ENCODE peak calls at places on chromosomes 11 and 22, in nine cellular contexts. One of them, this sample, is unnamed. For H3K4me1 and H3K36me3, the result is how much of the 10 kb centered on the place peaks cover.

GRCh38 chr11:79237111-79237510 is 203.7 kb downstream of the TENM4 start:
- DNase-seq in kidney: no peak
- DNase-seq in neuronal stem cell: no peak
- DNase-seq in colonic mucosa: no peak
- DNase-seq in heart left ventricle: no peak
- DNase-seq in CD8-positive, alpha-beta T cell: no peak
- DNase-seq in uterus: no peak
- DNase-seq in spleen: no peak
- DNase-seq in adrenal gland: no peak
- DNase-seq in this sample: no peak

GRCh38 chr11:11996321-11997174 is 11.9 kb downstream of the DKK3 start:
- DNase-seq in neuronal stem cell: no peak
- DNase-seq in spleen: no peak
- DNase-seq in colonic mucosa: no peak
- DNase-seq in CD8-positive, alpha-beta T cell: no peak
- DNase-seq in adrenal gland: no peak
- DNase-seq in kidney: no peak
- DNase-seq in uterus: no peak
- DNase-seq in heart left ventricle: no peak
- DNase-seq in this sample: no peak

GRCh38 chr11:69213315-69213714 is 57.6 kb downstream of the SMIM38 start:
- DNase-seq in heart left ventricle: no peak
- DNase-seq in neuronal stem cell: no peak
- DNase-seq in CD8-positive, alpha-beta T cell: no peak
- DNase-seq in kidney: no peak
- DNase-seq in colonic mucosa: no peak
- DNase-seq in adrenal gland: no peak
- DNase-seq in spleen: no peak
- DNase-seq in uterus: no peak
- DNase-seq in this sample: no peak

GRCh38 chr11:83037877-83038276 is 33.8 kb downstream of the RAB30 start:
- DNase-seq in CD8-positive, alpha-beta T cell: no peak
- DNase-seq in adrenal gland: no peak
- DNase-seq in colonic mucosa: no peak
- DNase-seq in uterus: no peak
- DNase-seq in neuronal stem cell: no peak
- DNase-seq in kidney: no peak
- DNase-seq in spleen: no peak
- DNase-seq in heart left ventricle: no peak
- DNase-seq in this sample: no peak

GRCh38 chr11:47726878-47727514 is 11.8 kb upstream of the AGBL2 start:
- DNase-seq in spleen: no peak
- DNase-seq in colonic mucosa: no peak
- DNase-seq in kidney: no peak
- DNase-seq in CD8-positive, alpha-beta T cell: no peak
- DNase-seq in uterus: no peak
- DNase-seq in heart left ventricle: no peak
- DNase-seq in adrenal gland: peak
- DNase-seq in neuronal stem cell: no peak
- DNase-seq in this sample: peak

GRCh38 chr11:76626266-76626665 is 44.3 kb downstream of the LRRC32 start:
- DNase-seq in neuronal stem cell: no peak
- DNase-seq in kidney: no peak
- DNase-seq in adrenal gland: no peak
- DNase-seq in uterus: no peak
- DNase-seq in colonic mucosa: no peak
- DNase-seq in heart left ventricle: no peak
- DNase-seq in spleen: no peak
- DNase-seq in CD8-positive, alpha-beta T cell: no peak
- DNase-seq in this sample: no peak

GRCh38 chr11:8219257-8220021 is 44.2 kb downstream of the LMO1 start:
- DNase-seq in CD8-positive, alpha-beta T cell: no peak
- DNase-seq in kidney: peak
- DNase-seq in adrenal gland: peak
- DNase-seq in spleen: no peak
- DNase-seq in heart left ventricle: peak
- DNase-seq in neuronal stem cell: no peak
- DNase-seq in colonic mucosa: peak
- DNase-seq in uterus: no peak
- DNase-seq in this sample: no peak

GRCh38 chr22:48858856-48859255 is 968.8 kb downstream of the BRD1 start:
- DNase-seq in kidney: no peak
- DNase-seq in colonic mucosa: no peak
- DNase-seq in adrenal gland: no peak
- DNase-seq in heart left ventricle: no peak
- DNase-seq in CD8-positive, alpha-beta T cell: no peak
- DNase-seq in neuronal stem cell: no peak
- DNase-seq in uterus: no peak
- DNase-seq in spleen: no peak
- DNase-seq in this sample: no peak

GRCh38 chr11:121318848-121319834 is 26.6 kb downstream of the SC5D start:
- DNase-seq in neuronal stem cell: peak
- DNase-seq in spleen: no peak
- DNase-seq in CD8-positive, alpha-beta T cell: peak
- DNase-seq in heart left ventricle: no peak
- DNase-seq in adrenal gland: peak
- DNase-seq in uterus: no peak
- DNase-seq in colonic mucosa: no peak
- DNase-seq in kidney: no peak
- DNase-seq in this sample: no peak

GRCh38 chr11:47587733-47588326 is 1.4 kb downstream of the FAM180B start:
- DNase-seq in kidney: peak
- DNase-seq in adrenal gland: peak
- DNase-seq in neuronal stem cell: no peak
- DNase-seq in heart left ventricle: peak
- DNase-seq in uterus: no peak
- DNase-seq in CD8-positive, alpha-beta T cell: no peak
- DNase-seq in spleen: peak
- DNase-seq in colonic mucosa: peak
- DNase-seq in this sample: peak

GRCh38 chr11:40388097-40388818 is 1071.2 kb downstream of the LRRC4C start:
- DNase-seq in neuronal stem cell: no peak
- DNase-seq in kidney: no peak
- DNase-seq in spleen: no peak
- DNase-seq in adrenal gland: no peak
- DNase-seq in CD8-positive, alpha-beta T cell: no peak
- DNase-seq in uterus: no peak
- DNase-seq in heart left ventricle: no peak
- DNase-seq in colonic mucosa: no peak
- DNase-seq in this sample: no peak

GRCh38 chr11:126124284-126124683 is 61.6 kb upstream of the CDON start:
- DNase-seq in heart left ventricle: no peak
- DNase-seq in uterus: no peak
- DNase-seq in CD8-positive, alpha-beta T cell: no peak
- DNase-seq in neuronal stem cell: no peak
- DNase-seq in colonic mucosa: no peak
- DNase-seq in spleen: no peak
- DNase-seq in adrenal gland: peak
- DNase-seq in kidney: peak
- DNase-seq in this sample: no peak

GRCh38 chr11:15747671-15748070 is 608.7 kb downstream of the SOX6 start:
- DNase-seq in spleen: no peak
- DNase-seq in adrenal gland: no peak
- DNase-seq in heart left ventricle: no peak
- DNase-seq in CD8-positive, alpha-beta T cell: no peak
- DNase-seq in neuronal stem cell: no peak
- DNase-seq in colonic mucosa: no peak
- DNase-seq in uterus: no peak
- DNase-seq in kidney: no peak
- DNase-seq in this sample: no peak

GRCh38 chr11:72224587-72225410 is at the start of gene INPPL1:
- DNase-seq in neuronal stem cell: no peak
- DNase-seq in heart left ventricle: peak
- DNase-seq in colonic mucosa: peak
- DNase-seq in adrenal gland: peak
- DNase-seq in CD8-positive, alpha-beta T cell: no peak
- DNase-seq in uterus: peak
- DNase-seq in kidney: peak
- DNase-seq in spleen: peak
- DNase-seq in this sample: peak

GRCh38 chr11:123454060-123454651 is 24.1 kb downstream of the GRAMD1B start:
- DNase-seq in adrenal gland: peak
- DNase-seq in CD8-positive, alpha-beta T cell: peak
- DNase-seq in heart left ventricle: no peak
- DNase-seq in kidney: no peak
- DNase-seq in neuronal stem cell: no peak
- DNase-seq in spleen: no peak
- DNase-seq in colonic mucosa: no peak
- DNase-seq in uterus: no peak
- DNase-seq in this sample: no peak

GRCh38 chr11:96074551-96075309 is 150.8 kb upstream of the MTMR2 start:
- DNase-seq in neuronal stem cell: no peak
- DNase-seq in colonic mucosa: no peak
- DNase-seq in CD8-positive, alpha-beta T cell: no peak
- DNase-seq in uterus: no peak
- DNase-seq in adrenal gland: no peak
- DNase-seq in spleen: no peak
- DNase-seq in kidney: peak
- DNase-seq in heart left ventricle: no peak
- DNase-seq in this sample: no peak

GRCh38 chr22:31871475-31871874 is 72.9 kb upstream of the YWHAH start:
- DNase-seq in CD8-positive, alpha-beta T cell: no peak
- DNase-seq in adrenal gland: no peak
- DNase-seq in neuronal stem cell: no peak
- DNase-seq in kidney: no peak
- DNase-seq in colonic mucosa: no peak
- DNase-seq in heart left ventricle: no peak
- DNase-seq in uterus: no peak
- DNase-seq in spleen: peak
- DNase-seq in this sample: no peak

GRCh38 chr11:88051386-88051785 is 123.9 kb downstream of the RAB38 start:
- DNase-seq in kidney: no peak
- DNase-seq in adrenal gland: no peak
- DNase-seq in uterus: no peak
- DNase-seq in neuronal stem cell: no peak
- DNase-seq in colonic mucosa: no peak
- DNase-seq in CD8-positive, alpha-beta T cell: no peak
- DNase-seq in heart left ventricle: no peak
- DNase-seq in spleen: no peak
- DNase-seq in this sample: no peak

GRCh38 chr11:75946531-75947530 is 131.8 kb downstream of the UVRAG start:
- DNase-seq in CD8-positive, alpha-beta T cell: no peak
- DNase-seq in adrenal gland: no peak
- DNase-seq in uterus: no peak
- DNase-seq in heart left ventricle: peak
- DNase-seq in kidney: no peak
- DNase-seq in neuronal stem cell: no peak
- DNase-seq in colonic mucosa: peak
- DNase-seq in spleen: no peak
- DNase-seq in this sample: no peak

GRCh38 chr11:65434667-65435179 is 12.1 kb downstream of the NEAT1 start:
- DNase-seq in neuronal stem cell: no peak
- DNase-seq in kidney: no peak
- DNase-seq in uterus: no peak
- DNase-seq in colonic mucosa: no peak
- DNase-seq in CD8-positive, alpha-beta T cell: no peak
- DNase-seq in heart left ventricle: no peak
- DNase-seq in spleen: no peak
- DNase-seq in adrenal gland: peak
- DNase-seq in this sample: peak

GRCh38 chr11:67060111-67060522 is 3.5 kb downstream of the RHOD start:
- DNase-seq in spleen: no peak
- DNase-seq in neuronal stem cell: no peak
- DNase-seq in kidney: no peak
- DNase-seq in adrenal gland: peak
- DNase-seq in uterus: no peak
- DNase-seq in colonic mucosa: no peak
- DNase-seq in heart left ventricle: no peak
- DNase-seq in CD8-positive, alpha-beta T cell: no peak
- DNase-seq in this sample: peak

GRCh38 chr22:44620129-44620840 is 81.7 kb upstream of the PRR5 start:
- DNase-seq in colonic mucosa: peak
- DNase-seq in uterus: peak
- DNase-seq in CD8-positive, alpha-beta T cell: peak
- DNase-seq in spleen: peak
- DNase-seq in adrenal gland: peak
- DNase-seq in neuronal stem cell: peak
- DNase-seq in heart left ventricle: peak
- DNase-seq in kidney: peak
- DNase-seq in this sample: peak

GRCh38 chr11:102495161-102496042 is 35.1 kb downstream of the MMP7 start:
- DNase-seq in heart left ventricle: no peak
- DNase-seq in colonic mucosa: peak
- DNase-seq in kidney: no peak
- DNase-seq in adrenal gland: peak
- DNase-seq in neuronal stem cell: peak
- DNase-seq in CD8-positive, alpha-beta T cell: peak
- DNase-seq in uterus: peak
- DNase-seq in spleen: no peak
- DNase-seq in this sample: no peak
- H3K27ac ChIP-seq in heart left ventricle: no peak
- H3K27ac ChIP-seq in colonic mucosa: no peak
- H3K27ac ChIP-seq in kidney: no peak
- H3K27ac ChIP-seq in adrenal gland: no peak
- H3K27ac ChIP-seq in neuronal stem cell: no peak
- H3K27ac ChIP-seq in CD8-positive, alpha-beta T cell: no peak
- H3K27ac ChIP-seq in uterus: peak
- H3K27ac ChIP-seq in spleen: no peak
- H3K27ac ChIP-seq in this sample: no peak

GRCh38 chr22:42768385-42769035 is 47.8 kb upstream of the A4GALT start:
- DNase-seq in adrenal gland: no peak
- DNase-seq in colonic mucosa: no peak
- DNase-seq in spleen: no peak
- DNase-seq in uterus: no peak
- DNase-seq in neuronal stem cell: no peak
- DNase-seq in kidney: no peak
- DNase-seq in heart left ventricle: no peak
- DNase-seq in CD8-positive, alpha-beta T cell: no peak
- DNase-seq in this sample: no peak
- H3K4me1 ChIP-seq in adrenal gland: under half
- H3K4me1 ChIP-seq in colonic mucosa: under half
- H3K4me1 ChIP-seq in spleen: under half
- H3K4me1 ChIP-seq in uterus: under half
- H3K4me1 ChIP-seq in neuronal stem cell: under half
- H3K4me1 ChIP-seq in kidney: under half
- H3K4me1 ChIP-seq in heart left ventricle: under half
- H3K4me1 ChIP-seq in CD8-positive, alpha-beta T cell: under half
- H3K4me1 ChIP-seq in this sample: under half

DNA sequence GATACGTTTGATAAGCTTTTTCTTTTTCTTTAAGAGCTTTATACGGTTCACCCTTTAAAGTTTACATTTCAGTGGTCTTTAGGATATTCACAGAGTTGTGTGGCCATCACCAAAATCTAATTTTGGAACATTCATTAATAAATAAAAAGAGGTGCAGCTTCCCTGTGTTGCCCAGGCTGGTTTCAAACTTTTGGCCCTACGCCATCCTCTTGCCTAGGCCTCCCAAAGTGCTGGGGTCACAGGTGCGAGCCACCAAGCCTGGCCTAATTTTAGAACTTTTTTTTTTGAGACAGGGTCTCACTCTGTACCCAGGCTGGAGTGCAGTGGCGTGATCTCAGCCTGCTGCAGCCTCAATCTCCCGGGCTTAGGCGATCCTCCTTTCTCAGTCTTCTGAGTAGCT is 30.6 kb downstream of the MED15 start:
- DNase-seq in colonic mucosa: no peak
- DNase-seq in uterus: no peak
- DNase-seq in CD8-positive, alpha-beta T cell: no peak
- DNase-seq in adrenal gland: no peak
- DNase-seq in neuronal stem cell: no peak
- DNase-seq in heart left ventricle: no peak
- DNase-seq in spleen: peak
- DNase-seq in kidney: no peak
- DNase-seq in this sample: no peak
- H3K36me3 ChIP-seq in colonic mucosa: under half
- H3K36me3 ChIP-seq in uterus: under half
- H3K36me3 ChIP-seq in CD8-positive, alpha-beta T cell: under half
- H3K36me3 ChIP-seq in adrenal gland: under half
- H3K36me3 ChIP-seq in neuronal stem cell: half or more
- H3K36me3 ChIP-seq in heart left ventricle: under half
- H3K36me3 ChIP-seq in spleen: under half
- H3K36me3 ChIP-seq in kidney: under half
- H3K36me3 ChIP-seq in this sample: under half

GRCh38 chr22:20656516-20656901 is 117.4 kb upstream of the SERPIND1 start:
- DNase-seq in uterus: no peak
- DNase-seq in heart left ventricle: no peak
- DNase-seq in kidney: no peak
- DNase-seq in adrenal gland: no peak
- DNase-seq in neuronal stem cell: no peak
- DNase-seq in spleen: no peak
- DNase-seq in CD8-positive, alpha-beta T cell: no peak
- DNase-seq in colonic mucosa: no peak
- DNase-seq in this sample: no peak
- H3K27ac ChIP-seq in uterus: no peak
- H3K27ac ChIP-seq in heart left ventricle: no peak
- H3K27ac ChIP-seq in kidney: no peak
- H3K27ac ChIP-seq in adrenal gland: no peak
- H3K27ac ChIP-seq in neuronal stem cell: no peak
- H3K27ac ChIP-seq in spleen: no peak
- H3K27ac ChIP-seq in CD8-positive, alpha-beta T cell: no peak
- H3K27ac ChIP-seq in colonic mucosa: no peak
- H3K27ac ChIP-seq in this sample: no peak

This sample was measured in right lobe of liver.